ENCODE peak calls at places on chromosomes 16 and 17, in seven cellular contexts. F, L, I, A, S, Y and X are unnamed samples.

GRCh38 chr17:5587431-5588032 is 3.2 kb upstream of the NLRP1 start:
- DNase-seq in Y (peak; percentile 28), A (no peak), L (peak; percentile 83), S (peak; percentile 83), F (peak; percentile 81), I (peak; percentile 52), X (peak; percentile 45)

GRCh38 chr16:450385-450784 is 24.9 kb downstream of the RAB11FIP3 start:
- DNase-seq in I (no peak), F (no peak), A (no peak), L (no peak), S (no peak), Y (no peak), X (no peak)

GRCh38 chr17:43943769-43944418 is 1.6 kb upstream of the PPY start:
- DNase-seq in S (peak; percentile 77), F (peak; percentile 68), A (peak; percentile 90), L (peak; percentile 80), I (peak; percentile 80), Y (peak; percentile 81), X (peak; percentile 85)

GRCh38 chr17:79262624-79263023 is 188.0 kb downstream of the ENGASE start:
- DNase-seq in A (no peak), L (no peak), F (no peak), Y (no peak), S (no peak), I (no peak), X (no peak)

GRCh38 chr16:10597184-10597583 is 16.8 kb upstream of the EMP2 start:
- DNase-seq in S (no peak), I (no peak), Y (no peak), L (no peak), F (no peak), A (no peak), X (no peak)

GRCh38 chr16:47847220-47847970 is 308.4 kb downstream of the ABCC12 start:
- DNase-seq in Y (no peak), A (no peak), S (no peak), I (no peak), L (no peak), F (no peak), X (no peak)

GRCh38 chr17:82493517-82493840 is 26.1 kb upstream of the FOXK2 start:
- DNase-seq in L (no peak), F (peak; percentile 45), A (no peak), S (peak; percentile 50), I (no peak), Y (no peak), X (no peak)

GRCh38 chr16:86928517-86929148 is 350.3 kb downstream of the FOXL1 start:
- DNase-seq in A (no peak), Y (no peak), S (no peak), L (no peak), I (no peak), F (no peak), X (no peak)

GRCh38 chr17:15265131-15265530 is at the start of gene PMP22:
- DNase-seq in Y (no peak), A (peak; percentile 43), F (no peak), L (no peak), S (peak; percentile 16), I (peak; percentile 43), X (peak; percentile 50)

GRCh38 chr16:61295311-61295710 is 740.9 kb downstream of the CDH8 start:
- DNase-seq in S (no peak), F (peak; percentile 15), I (no peak), L (no peak), Y (no peak), A (no peak), X (no peak)

GRCh38 chr16:74751658-74752057 is 23.0 kb downstream of the FA2H start:
- DNase-seq in I (no peak), A (no peak), S (no peak), L (no peak), F (no peak), Y (no peak), X (no peak)

GRCh38 chr16:69555867-69556266 is 9.9 kb upstream of the NFAT5 start:
- DNase-seq in Y (no peak), F (no peak), L (no peak), A (no peak), S (no peak), I (no peak), X (no peak)

GRCh38 chr17:76147211-76148014 is 6.4 kb upstream of the FOXJ1 start:
- DNase-seq in L (no peak), Y (no peak), F (peak; percentile 22), S (no peak), I (no peak), A (no peak), X (no peak)

GRCh38 chr17:58316260-58316960 is 12.2 kb downstream of the TSPOAP1 start:
- DNase-seq in S (no peak), I (no peak), Y (no peak), A (peak; percentile 45), F (no peak), L (no peak), X (peak; percentile 12)

GRCh38 chr16:23676924-23677480 is 1.7 kb upstream of the PLK1 start:
- DNase-seq in A (no peak), Y (no peak), L (no peak), F (no peak), I (no peak), S (no peak), X (peak; percentile 61)

GRCh38 chr17:13477180-13477611 is 124.5 kb downstream of the HS3ST3A1 start:
- DNase-seq in F (peak; percentile 61), A (no peak), S (no peak), Y (no peak), I (no peak), L (no peak), X (no peak)